ENCODE peak calls at places on chromosomes 12 and 14, in ten cellular contexts. One of them, this sample, is unnamed.
A peak's percentile ranks its signal among the peaks of the same experiment; 100 is the strongest.

GRCh38 chr12:26135010-26135420 is 10.2 kb upstream of the BHLHE41 start:
- DNase-seq in GM10248: no peak
- DNase-seq in left ventricle myocardium inferior: no peak
- DNase-seq in IMR-90: no peak
- DNase-seq in progenitor cell of endocrine pancreas: no peak
- DNase-seq in mucosa of descending colon: peak; percentile 68
- DNase-seq in lower leg skin: no peak
- DNase-seq in SK-N-SH: no peak
- DNase-seq in fibroblast of lung: peak; percentile 83
- DNase-seq in body of pancreas: peak; percentile 74
- DNase-seq in this sample: no peak

GRCh38 chr12:54306925-54307731 is 6.3 kb upstream of the NFE2 start:
- DNase-seq in GM10248: no peak
- DNase-seq in left ventricle myocardium inferior: peak; percentile 79
- DNase-seq in IMR-90: no peak
- DNase-seq in progenitor cell of endocrine pancreas: no peak
- DNase-seq in mucosa of descending colon: peak; percentile 98
- DNase-seq in lower leg skin: peak; percentile 79
- DNase-seq in SK-N-SH: peak; percentile 59
- DNase-seq in fibroblast of lung: peak; percentile 55
- DNase-seq in body of pancreas: peak; percentile 48
- DNase-seq in this sample: peak; percentile 60

GRCh38 chr12:18990866-18991265 is 138.7 kb upstream of the PLEKHA5 start:
- DNase-seq in GM10248: no peak
- DNase-seq in left ventricle myocardium inferior: no peak
- DNase-seq in IMR-90: no peak
- DNase-seq in progenitor cell of endocrine pancreas: no peak
- DNase-seq in mucosa of descending colon: no peak
- DNase-seq in lower leg skin: no peak
- DNase-seq in SK-N-SH: no peak
- DNase-seq in fibroblast of lung: peak; percentile 6
- DNase-seq in body of pancreas: no peak
- DNase-seq in this sample: no peak

GRCh38 chr14:91573894-91574837 is 64.1 kb upstream of the PPP4R3A start:
- DNase-seq in GM10248: peak; percentile 58
- DNase-seq in left ventricle myocardium inferior: peak; percentile 19
- DNase-seq in IMR-90: peak; percentile 25
- DNase-seq in progenitor cell of endocrine pancreas: peak; percentile 29
- DNase-seq in mucosa of descending colon: peak; percentile 66
- DNase-seq in lower leg skin: peak; percentile 18
- DNase-seq in SK-N-SH: peak; percentile 63
- DNase-seq in fibroblast of lung: peak; percentile 52
- DNase-seq in body of pancreas: peak; percentile 41
- DNase-seq in this sample: peak; percentile 14

GRCh38 chr14:95505030-95505589 is 11.3 kb downstream of the SYNE3 start:
- DNase-seq in GM10248: no peak
- DNase-seq in left ventricle myocardium inferior: no peak
- DNase-seq in IMR-90: no peak
- DNase-seq in progenitor cell of endocrine pancreas: no peak
- DNase-seq in mucosa of descending colon: no peak
- DNase-seq in lower leg skin: no peak
- DNase-seq in SK-N-SH: no peak
- DNase-seq in fibroblast of lung: no peak
- DNase-seq in body of pancreas: no peak
- DNase-seq in this sample: no peak

GRCh38 chr14:20801726-20802125 is 918 bp downstream of the RNASE1 start:
- DNase-seq in GM10248: no peak
- DNase-seq in left ventricle myocardium inferior: peak; percentile 38
- DNase-seq in IMR-90: no peak
- DNase-seq in progenitor cell of endocrine pancreas: no peak
- DNase-seq in mucosa of descending colon: peak; percentile 51
- DNase-seq in lower leg skin: no peak
- DNase-seq in SK-N-SH: no peak
- DNase-seq in fibroblast of lung: no peak
- DNase-seq in body of pancreas: peak; percentile 72
- DNase-seq in this sample: no peak

GRCh38 chr12:64737539-64737938 is 21.7 kb downstream of the GNS start:
- DNase-seq in GM10248: no peak
- DNase-seq in left ventricle myocardium inferior: no peak
- DNase-seq in IMR-90: no peak
- DNase-seq in progenitor cell of endocrine pancreas: no peak
- DNase-seq in mucosa of descending colon: no peak
- DNase-seq in lower leg skin: no peak
- DNase-seq in SK-N-SH: no peak
- DNase-seq in fibroblast of lung: no peak
- DNase-seq in body of pancreas: no peak
- DNase-seq in this sample: no peak

GRCh38 chr12:19190292-19191031 is 60.9 kb downstream of the PLEKHA5 start:
- DNase-seq in GM10248: no peak
- DNase-seq in left ventricle myocardium inferior: no peak
- DNase-seq in IMR-90: peak; percentile 59
- DNase-seq in progenitor cell of endocrine pancreas: no peak
- DNase-seq in mucosa of descending colon: no peak
- DNase-seq in lower leg skin: no peak
- DNase-seq in SK-N-SH: no peak
- DNase-seq in fibroblast of lung: peak; percentile 77
- DNase-seq in body of pancreas: no peak
- DNase-seq in this sample: no peak

GRCh38 chr12:101777476-101777875 is 38.2 kb upstream of the SYCP3 start:
- DNase-seq in GM10248: no peak
- DNase-seq in left ventricle myocardium inferior: no peak
- DNase-seq in IMR-90: no peak
- DNase-seq in progenitor cell of endocrine pancreas: no peak
- DNase-seq in mucosa of descending colon: no peak
- DNase-seq in lower leg skin: no peak
- DNase-seq in SK-N-SH: no peak
- DNase-seq in fibroblast of lung: no peak
- DNase-seq in body of pancreas: no peak
- DNase-seq in this sample: no peak

GRCh38 chr12:15829949-15830348 is 40.8 kb upstream of the EPS8 start:
- DNase-seq in GM10248: no peak
- DNase-seq in left ventricle myocardium inferior: no peak
- DNase-seq in IMR-90: peak; percentile 61
- DNase-seq in progenitor cell of endocrine pancreas: no peak
- DNase-seq in mucosa of descending colon: no peak
- DNase-seq in lower leg skin: no peak
- DNase-seq in SK-N-SH: no peak
- DNase-seq in fibroblast of lung: peak; percentile 51
- DNase-seq in body of pancreas: no peak
- DNase-seq in this sample: no peak

DNA sequence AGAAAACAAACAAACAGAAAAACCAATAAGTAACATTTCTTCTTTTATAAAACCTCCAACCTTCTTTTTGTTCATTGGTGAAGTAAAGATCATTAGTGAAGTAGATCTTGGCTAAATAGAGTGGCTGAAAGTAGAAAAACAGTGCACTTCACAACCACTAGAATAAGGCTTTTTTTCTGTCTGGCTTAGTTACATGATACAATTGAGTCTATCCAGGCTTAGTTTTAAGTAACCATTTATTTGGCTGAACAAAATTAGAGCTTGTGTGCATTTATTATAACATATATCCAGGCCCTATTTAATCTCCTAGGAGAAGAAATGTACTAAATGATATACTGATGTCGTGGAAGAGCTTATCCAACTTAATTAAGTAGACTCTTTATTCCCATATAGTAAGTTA is 65.8 kb upstream of the STK38L start:
- DNase-seq in GM10248: no peak
- DNase-seq in left ventricle myocardium inferior: no peak
- DNase-seq in IMR-90: no peak
- DNase-seq in progenitor cell of endocrine pancreas: no peak
- DNase-seq in mucosa of descending colon: no peak
- DNase-seq in lower leg skin: no peak
- DNase-seq in SK-N-SH: no peak
- DNase-seq in fibroblast of lung: no peak
- DNase-seq in body of pancreas: no peak
- DNase-seq in this sample: no peak
- TF ChIP-seq CTCF in GM10248: no peak
- TF ChIP-seq CTCF in left ventricle myocardium inferior: no peak
- TF ChIP-seq CTCF in IMR-90: no peak
- TF ChIP-seq CTCF in progenitor cell of endocrine pancreas: no peak
- TF ChIP-seq CTCF in mucosa of descending colon: no peak
- TF ChIP-seq CTCF in lower leg skin: no peak
- TF ChIP-seq CTCF in SK-N-SH: no peak
- TF ChIP-seq CTCF in fibroblast of lung: no peak
- TF ChIP-seq CTCF in body of pancreas: no peak
- TF ChIP-seq CTCF in this sample: no peak

GRCh38 chr14:22264759-22265158 is 324.3 kb downstream of the DAD1 start:
- DNase-seq in GM10248: no peak
- DNase-seq in left ventricle myocardium inferior: no peak
- DNase-seq in IMR-90: no peak
- DNase-seq in progenitor cell of endocrine pancreas: no peak
- DNase-seq in mucosa of descending colon: no peak
- DNase-seq in lower leg skin: no peak
- DNase-seq in SK-N-SH: no peak
- DNase-seq in fibroblast of lung: no peak
- DNase-seq in body of pancreas: no peak
- DNase-seq in this sample: no peak

GRCh38 chr14:22263961-22264360 is 325.1 kb downstream of the DAD1 start:
- DNase-seq in GM10248: no peak
- DNase-seq in left ventricle myocardium inferior: no peak
- DNase-seq in IMR-90: peak; percentile 17
- DNase-seq in progenitor cell of endocrine pancreas: no peak
- DNase-seq in mucosa of descending colon: no peak
- DNase-seq in lower leg skin: no peak
- DNase-seq in SK-N-SH: no peak
- DNase-seq in fibroblast of lung: peak; percentile 27
- DNase-seq in body of pancreas: no peak
- DNase-seq in this sample: no peak

GRCh38 chr14:22266683-22267082 is 322.3 kb downstream of the DAD1 start:
- DNase-seq in GM10248: no peak
- DNase-seq in left ventricle myocardium inferior: no peak
- DNase-seq in IMR-90: no peak
- DNase-seq in progenitor cell of endocrine pancreas: no peak
- DNase-seq in mucosa of descending colon: no peak
- DNase-seq in lower leg skin: no peak
- DNase-seq in SK-N-SH: no peak
- DNase-seq in fibroblast of lung: no peak
- DNase-seq in body of pancreas: no peak
- DNase-seq in this sample: no peak

GRCh38 chr14:22266141-22266442 is 322.9 kb downstream of the DAD1 start:
- DNase-seq in GM10248: no peak
- DNase-seq in left ventricle myocardium inferior: no peak
- DNase-seq in IMR-90: peak; percentile 18
- DNase-seq in progenitor cell of endocrine pancreas: no peak
- DNase-seq in mucosa of descending colon: no peak
- DNase-seq in lower leg skin: no peak
- DNase-seq in SK-N-SH: no peak
- DNase-seq in fibroblast of lung: peak; percentile 26
- DNase-seq in body of pancreas: no peak
- DNase-seq in this sample: no peak

DNA sequence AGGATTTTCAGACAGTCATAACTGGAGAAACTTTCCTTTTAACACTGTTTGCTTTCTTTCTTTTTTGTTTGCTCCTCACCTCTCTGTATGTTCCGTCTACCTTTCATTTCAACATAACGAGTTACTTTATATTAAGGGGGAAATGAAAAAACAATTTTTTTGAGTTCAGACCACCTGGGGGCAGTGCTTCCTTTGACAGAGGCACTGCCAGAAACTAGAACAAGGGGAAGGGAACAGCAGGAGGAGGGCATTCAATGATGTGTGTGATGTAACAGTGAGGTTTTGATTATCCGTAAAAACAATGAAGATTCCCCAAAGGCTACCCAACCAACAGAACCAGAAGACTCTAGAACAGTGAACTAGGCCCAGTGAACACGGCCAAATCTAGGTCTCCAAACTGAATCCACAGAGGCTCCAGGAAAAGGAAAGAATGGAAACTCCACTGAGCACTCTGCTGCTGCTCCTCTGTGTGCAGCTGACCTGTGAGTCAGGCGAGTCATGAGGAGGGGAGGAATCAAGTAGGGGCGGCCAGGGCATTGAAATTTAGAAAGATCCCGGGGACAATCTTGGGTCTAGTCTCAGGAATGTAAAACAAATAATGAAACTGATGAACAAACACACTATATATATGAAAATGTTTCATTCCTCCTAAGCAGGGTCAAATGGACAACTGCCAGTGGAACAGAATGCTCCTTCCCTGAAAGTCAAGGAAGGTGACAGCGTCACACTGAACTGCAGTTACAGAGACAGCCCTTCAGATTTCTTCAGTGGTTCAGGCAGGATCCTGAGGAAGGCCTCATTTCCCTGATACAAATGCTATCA is 323.5 kb downstream of the DAD1 start:
- DNase-seq in GM10248: no peak
- DNase-seq in left ventricle myocardium inferior: no peak
- DNase-seq in IMR-90: peak; percentile 39
- DNase-seq in progenitor cell of endocrine pancreas: no peak
- DNase-seq in mucosa of descending colon: peak; percentile 4
- DNase-seq in lower leg skin: no peak
- DNase-seq in SK-N-SH: no peak
- DNase-seq in fibroblast of lung: peak; percentile 29
- DNase-seq in body of pancreas: no peak
- DNase-seq in this sample: peak; percentile 5
- TF ChIP-seq CTCF in GM10248: peak; percentile 16
- TF ChIP-seq CTCF in left ventricle myocardium inferior: no peak
- TF ChIP-seq CTCF in IMR-90: peak; percentile 19
- TF ChIP-seq CTCF in progenitor cell of endocrine pancreas: peak; percentile 41
- TF ChIP-seq CTCF in mucosa of descending colon: no peak
- TF ChIP-seq CTCF in lower leg skin: no peak
- TF ChIP-seq CTCF in SK-N-SH: no peak
- TF ChIP-seq CTCF in fibroblast of lung: no peak
- TF ChIP-seq CTCF in body of pancreas: no peak
- TF ChIP-seq CTCF in this sample: no peak

GRCh38 chr14:23366163-23366921 is 1.4 kb upstream of the EFS start:
- DNase-seq in GM10248: no peak
- DNase-seq in left ventricle myocardium inferior: peak; percentile 79
- DNase-seq in IMR-90: peak; percentile 72
- DNase-seq in progenitor cell of endocrine pancreas: peak; percentile 68
- DNase-seq in mucosa of descending colon: peak; percentile 32
- DNase-seq in lower leg skin: peak; percentile 69
- DNase-seq in SK-N-SH: peak; percentile 90
- DNase-seq in fibroblast of lung: peak; percentile 78
- DNase-seq in body of pancreas: no peak
- DNase-seq in this sample: peak; percentile 57
- TF ChIP-seq CTCF in GM10248: no peak
- TF ChIP-seq CTCF in left ventricle myocardium inferior: no peak
- TF ChIP-seq CTCF in IMR-90: no peak
- TF ChIP-seq CTCF in progenitor cell of endocrine pancreas: no peak
- TF ChIP-seq CTCF in mucosa of descending colon: no peak
- TF ChIP-seq CTCF in lower leg skin: no peak
- TF ChIP-seq CTCF in SK-N-SH: no peak
- TF ChIP-seq CTCF in fibroblast of lung: no peak
- TF ChIP-seq CTCF in body of pancreas: no peak
- TF ChIP-seq CTCF in this sample: no peak

DNA sequence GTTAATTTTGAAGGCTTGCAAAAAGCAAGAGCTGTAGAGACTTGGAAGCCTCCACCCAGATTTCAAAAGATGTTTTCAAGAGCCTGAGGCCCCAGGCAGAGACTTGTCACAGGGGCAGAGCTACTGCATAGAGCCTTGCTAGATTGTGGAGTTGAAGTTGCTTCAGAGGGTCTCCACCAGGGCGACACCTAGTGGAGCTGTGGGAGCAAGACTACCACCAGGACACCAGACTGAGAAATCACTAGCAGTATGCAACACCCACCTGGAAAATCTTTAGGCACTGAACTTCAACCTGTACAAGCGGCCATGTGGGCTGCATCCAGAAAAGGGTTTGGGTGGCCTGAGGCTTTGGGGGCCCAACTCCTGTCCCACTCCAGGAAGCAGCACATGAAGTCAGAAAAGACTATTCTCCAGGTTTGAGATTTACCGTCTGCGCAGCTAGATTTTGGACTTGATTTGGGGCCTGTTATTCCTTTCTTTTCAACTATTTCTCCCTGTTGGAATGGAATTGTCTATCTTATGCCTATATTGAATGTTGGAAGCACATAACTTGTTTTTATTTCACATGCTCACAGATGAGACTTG is 508.5 kb downstream of the FLRT2 start:
- DNase-seq in GM10248: peak; percentile 22
- DNase-seq in left ventricle myocardium inferior: no peak
- DNase-seq in IMR-90: peak; percentile 62
- DNase-seq in progenitor cell of endocrine pancreas: peak; percentile 33
- DNase-seq in mucosa of descending colon: peak; percentile 25
- DNase-seq in lower leg skin: no peak
- DNase-seq in SK-N-SH: peak; percentile 11
- DNase-seq in fibroblast of lung: peak; percentile 33
- DNase-seq in body of pancreas: peak; percentile 62
- DNase-seq in this sample: no peak
- TF ChIP-seq CTCF in GM10248: peak; percentile 71
- TF ChIP-seq CTCF in left ventricle myocardium inferior: peak; percentile 58
- TF ChIP-seq CTCF in IMR-90: peak; percentile 71
- TF ChIP-seq CTCF in progenitor cell of endocrine pancreas: peak; percentile 78
- TF ChIP-seq CTCF in mucosa of descending colon: peak; percentile 7
- TF ChIP-seq CTCF in lower leg skin: no peak
- TF ChIP-seq CTCF in SK-N-SH: peak; percentile 77
- TF ChIP-seq CTCF in fibroblast of lung: peak; percentile 61
- TF ChIP-seq CTCF in body of pancreas: peak; percentile 53
- TF ChIP-seq CTCF in this sample: peak; percentile 41